ENCODE peak calls at places on chromosomes 13 and 19, in five cellular contexts. W is left ventricle myocardium inferior, G is testis, A is PC-9, X is uterus. U is an unnamed sample.

GRCh38 chr13:96898855-96899254 is 95.4 kb downstream of the OXGR1 start:
- DNase-seq in W (no peak), G (no peak), A (no peak), X (no peak), U (no peak)

GRCh38 chr13:50697746-50698526 is 145.6 kb downstream of the DLEU7 start:
- DNase-seq in W (no peak), G (no peak), A (no peak), X (no peak), U (no peak)

GRCh38 chr19:48244289-48244688 is 11.4 kb downstream of the CARD8 start:
- DNase-seq in W (no peak), G (no peak), A (no peak), X (no peak), U (no peak)

GRCh38 chr19:4115818-4116385 is 8.0 kb downstream of the MAP2K2 start:
- DNase-seq in W (no peak), G (no peak), A (no peak), X (no peak), U (no peak)

GRCh38 chr13:19860884-19861655 is 2.4 kb downstream of the ZMYM5 start:
- DNase-seq in W (no peak), G (no peak), A (peak; percentile 90), X (no peak), U (no peak)

GRCh38 chr19:12868540-12869112 is 12.6 kb downstream of the DNASE2 start:
- DNase-seq in W (no peak), G (peak; percentile 64), A (peak; percentile 57), X (no peak), U (no peak)

GRCh38 chr13:83007226-83007625 is 875.0 kb downstream of the SLITRK1 start:
- DNase-seq in W (no peak), G (no peak), A (no peak), X (no peak), U (no peak)

GRCh38 chr13:75255653-75256052 is 226.3 kb downstream of the TBC1D4 start:
- DNase-seq in W (no peak), G (no peak), A (no peak), X (no peak), U (no peak)

GRCh38 chr19:46932346-46932745 is 71.5 kb downstream of the ARHGAP35 start:
- DNase-seq in W (no peak), G (no peak), A (peak; percentile 47), X (no peak), U (peak; percentile 51)

GRCh38 chr19:4319067-4319718 is 14.8 kb downstream of the FSD1 start:
- DNase-seq in W (no peak), G (no peak), A (no peak), X (no peak), U (no peak)

GRCh38 chr19:7928741-7929701 is 3.1 kb upstream of the CTXN1 start:
- DNase-seq in W (no peak), G (no peak), A (peak; percentile 89), X (peak; percentile 88), U (no peak)

GRCh38 chr13:59447846-59448620 is 715.7 kb downstream of the DIAPH3 start:
- DNase-seq in W (no peak), G (no peak), A (no peak), X (no peak), U (no peak)

GRCh38 chr19:18029617-18030338 is 21.8 kb downstream of the ARRDC2 start:
- DNase-seq in W (no peak), G (no peak), A (peak; percentile 97), X (no peak), U (no peak)

GRCh38 chr13:35469781-35470380 is 6.6 kb downstream of the MAB21L1 start:
- DNase-seq in W (no peak), G (no peak), A (no peak), X (no peak), U (no peak)

GRCh38 chr13:110257408-110257807 is 49.5 kb downstream of the COL4A1 start:
- DNase-seq in W (no peak), G (no peak), A (no peak), X (no peak), U (no peak)

GRCh38 chr13:73898276-73898675 is 235.9 kb downstream of the KLF12 start:
- DNase-seq in W (no peak), G (no peak), A (no peak), X (no peak), U (no peak)

GRCh38 chr13:113410472-113411201 is 42.7 kb downstream of the ADPRHL1 start:
- DNase-seq in W (no peak), G (peak; percentile 30), A (peak; percentile 95), X (no peak), U (no peak)

GRCh38 chr19:6736169-6736916 is 1.0 kb downstream of the GPR108 start:
- DNase-seq in W (peak; percentile 73), G (peak; percentile 83), A (peak; percentile 83), X (peak; percentile 75), U (peak; percentile 84)

GRCh38 chr19:31066385-31066784 is 282.9 kb downstream of the TSHZ3 start:
- DNase-seq in W (no peak), G (no peak), A (no peak), X (no peak), U (no peak)

GRCh38 chr13:112953591-112954487 is 15.2 kb upstream of the MCF2L start:
- DNase-seq in W (no peak), G (no peak), A (no peak), X (no peak), U (no peak)

GRCh38 chr19:11405846-11406643 is 13.1 kb downstream of the RGL3 start:
- DNase-seq in W (no peak), G (no peak), A (no peak), X (no peak), U (no peak)

GRCh38 chr19:6433165-6433564 is 398 bp downstream of the SLC25A41 start:
- DNase-seq in W (no peak), G (no peak), A (no peak), X (no peak), U (no peak)

GRCh38 chr19:36489920-36490415 is 607 bp upstream of the ZNF566 start:
- DNase-seq in W (peak; percentile 80), G (peak; percentile 92), A (peak; percentile 85), X (peak; percentile 86), U (no peak)

GRCh38 chr13:80303225-80303811 is 37.6 kb downstream of the SPRY2 start:
- DNase-seq in W (no peak), G (no peak), A (no peak), X (no peak), U (no peak)

GRCh38 chr13:113551081-113552000 is 33.2 kb upstream of the TFDP1 start:
- DNase-seq in W (no peak), G (peak; percentile 8), A (peak; percentile 11), X (no peak), U (peak; percentile 23)

GRCh38 chr13:83151308-83151660 is 731.0 kb downstream of the SLITRK1 start:
- DNase-seq in W (no peak), G (no peak), A (no peak), X (no peak), U (no peak)

GRCh38 chr13:21053231-21053630 is 8.2 kb downstream of the LATS2 start:
- DNase-seq in W (no peak), G (no peak), A (no peak), X (no peak), U (no peak)

GRCh38 chr19:10219678-10220077 is 11.5 kb downstream of the S1PR2 start:
- DNase-seq in W (no peak), G (no peak), A (peak; percentile 68), X (no peak), U (no peak)

GRCh38 chr19:1780272-1780957 is 27.1 kb downstream of the ONECUT3 start:
- DNase-seq in W (no peak), G (no peak), A (peak; percentile 36), X (no peak), U (no peak)
- TF ChIP-seq CTCF in W (no peak), G (no peak), A (no peak), X (no peak), U (no peak)

GRCh38 chr13:33206425-33206824 is 79.1 kb downstream of the STARD13 start:
- DNase-seq in W (no peak), G (no peak), A (no peak), X (no peak), U (no peak)
- H3K4me1 ChIP-seq in W (peaks cover 78% of the 10 kb centered on the region), G (peaks cover 24% of the 10 kb centered on the region), A (peaks cover 23% of the 10 kb centered on the region), X (no peaks in the 10 kb centered on the region), U (peaks cover 39% of the 10 kb centered on the region)

DNA sequence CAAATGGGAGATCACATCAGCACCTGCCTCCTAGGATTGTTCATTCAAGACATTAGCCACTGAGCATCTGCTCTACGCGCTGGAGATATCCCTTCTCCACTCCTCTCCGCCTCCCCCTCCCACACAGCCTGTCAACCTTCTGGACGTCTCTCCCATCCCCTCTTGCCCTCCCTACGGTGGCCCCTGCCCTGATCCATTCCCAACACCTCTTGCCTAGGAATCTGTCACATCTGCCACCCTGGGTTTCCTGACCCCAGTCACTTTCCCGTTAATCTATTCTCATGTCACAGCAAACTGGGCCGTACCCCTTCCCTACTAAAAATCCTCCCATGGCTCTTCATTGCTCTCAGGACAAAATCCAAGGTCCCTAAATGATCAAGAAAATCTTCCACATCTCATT is 10.3 kb downstream of the DYRK1B start:
- DNase-seq in W (no peak), G (no peak), A (no peak), X (no peak), U (no peak)
- H3K27ac ChIP-seq in W (peak overlapping the region; percentile 83), G (no peak overlapping the region), A (no peak overlapping the region), X (peak overlapping the region; percentile 78), U (no peak overlapping the region)

GRCh38 chr13:47110833-47111240 is 214.0 kb upstream of the HTR2A start:
- DNase-seq in W (no peak), G (no peak), A (no peak), X (no peak), U (no peak)

GRCh38 chr13:47112205-47112896 is 215.5 kb upstream of the HTR2A start:
- DNase-seq in W (no peak), G (no peak), A (no peak), X (no peak), U (no peak)

GRCh38 chr13:47112900-47113299 is 216.0 kb upstream of the HTR2A start:
- DNase-seq in W (no peak), G (no peak), A (no peak), X (no peak), U (no peak)

GRCh38 chr13:47110141-47110540 is 213.3 kb upstream of the HTR2A start:
- DNase-seq in W (no peak), G (no peak), A (no peak), X (no peak), U (no peak)

GRCh38 chr13:47111499-47111898 is 214.6 kb upstream of the HTR2A start:
- DNase-seq in W (no peak), G (no peak), A (no peak), X (no peak), U (no peak)
- TF ChIP-seq CTCF in W (no peak), G (no peak), A (no peak), X (no peak), U (no peak)

U was measured in lung.